ENCODE peak calls at places on chromosomes 13 and 19, in five cellular contexts. U is AG10803, B is mucosa of descending colon, Y is fibroblast of the aortic adventitia, I is psoas muscle. O is an unnamed sample.

GRCh38 chr19:47413941-47414340 is 5.4 kb downstream of the MEIS3 start:
- DNase-seq in U (no peak), B (no peak), Y (no peak), I (no peak), O (no peak)

GRCh38 chr13:44972956-44973581 is 16.2 kb downstream of the NUFIP1 start:
- DNase-seq in U (peak), B (no peak), Y (peak), I (no peak), O (peak)

GRCh38 chr19:43725468-43725867 is 9.6 kb downstream of the IRGC start:
- DNase-seq in U (no peak), B (no peak), Y (no peak), I (no peak), O (peak)

GRCh38 chr19:33064778-33065550 is at the start of gene RHPN2:
- DNase-seq in U (peak), B (peak), Y (peak), I (peak), O (peak)

GRCh38 chr19:16035601-16036297 is 40.5 kb upstream of the TPM4 start:
- DNase-seq in U (no peak), B (no peak), Y (no peak), I (no peak), O (no peak)

GRCh38 chr13:61960981-61961380 is 545.3 kb upstream of the PCDH20 start:
- DNase-seq in U (no peak), B (no peak), Y (no peak), I (no peak), O (no peak)

GRCh38 chr19:10113964-10114650 is 2.6 kb downstream of the P2RY11 start:
- DNase-seq in U (no peak), B (no peak), Y (no peak), I (no peak), O (no peak)

GRCh38 chr13:72536668-72537399 is 190.6 kb downstream of the MZT1 start:
- DNase-seq in U (no peak), B (peak), Y (no peak), I (no peak), O (no peak)

GRCh38 chr19:39254539-39255345 is 6.1 kb upstream of the IFNL4 start:
- DNase-seq in U (no peak), B (peak), Y (no peak), I (no peak), O (no peak)

GRCh38 chr19:7901337-7901736 is 2.3 kb upstream of the MAP2K7 start:
- DNase-seq in U (no peak), B (no peak), Y (no peak), I (no peak), O (no peak)

GRCh38 chr19:17671906-17672305 is 16.2 kb downstream of the UNC13A start:
- DNase-seq in U (peak), B (peak), Y (peak), I (no peak), O (peak)

GRCh38 chr13:29847501-29847983 is 2.9 kb downstream of the UBL3 start:
- DNase-seq in U (peak), B (peak), Y (peak), I (no peak), O (peak)

GRCh38 chr19:42560731-42561130 is 32.5 kb upstream of the CEACAM1 start:
- DNase-seq in U (no peak), B (no peak), Y (no peak), I (no peak), O (no peak)

GRCh38 chr13:50448535-50448981 is 394.9 kb downstream of the DLEU7 start:
- DNase-seq in U (no peak), B (no peak), Y (no peak), I (no peak), O (no peak)

GRCh38 chr13:112972867-112973576 is 4.0 kb downstream of the MCF2L start:
- DNase-seq in U (no peak), B (no peak), Y (no peak), I (no peak), O (no peak)

GRCh38 chr19:54209748-54210494 is 9.3 kb downstream of the RPS9 start:
- DNase-seq in U (peak), B (peak), Y (peak), I (peak), O (peak)

GRCh38 chr19:41298327-41298964 is 11.5 kb upstream of the CCDC97 start:
- DNase-seq in U (peak), B (peak), Y (peak), I (peak), O (peak)

GRCh38 chr13:111584101-111584500 is 263.7 kb downstream of the TEX29 start:
- DNase-seq in U (no peak), B (peak), Y (no peak), I (no peak), O (no peak)

GRCh38 chr19:41997121-41997850 is 3.3 kb upstream of the ATP1A3 start:
- DNase-seq in U (peak), B (peak), Y (peak), I (peak), O (peak)

GRCh38 chr13:111241006-111241755 is 79.3 kb upstream of the TEX29 start:
- DNase-seq in U (no peak), B (no peak), Y (no peak), I (no peak), O (no peak)

GRCh38 chr13:70842062-70842644 is 733.9 kb upstream of the KLHL1 start:
- DNase-seq in U (no peak), B (no peak), Y (no peak), I (no peak), O (no peak)

GRCh38 chr19:36051236-36051635 is 2.8 kb downstream of the THAP8 start:
- DNase-seq in U (no peak), B (no peak), Y (no peak), I (no peak), O (no peak)

GRCh38 chr19:17735410-17735809 is 15.9 kb upstream of the FCHO1 start:
- DNase-seq in U (no peak), B (no peak), Y (no peak), I (no peak), O (no peak)

GRCh38 chr19:18322318-18322758 is 538 bp downstream of the LSM4 start:
- DNase-seq in U (peak), B (peak), Y (peak), I (peak), O (peak)

GRCh38 chr19:821228-821975 is at the start of gene PLPPR3:
- DNase-seq in U (no peak), B (no peak), Y (no peak), I (no peak), O (no peak)

DNA sequence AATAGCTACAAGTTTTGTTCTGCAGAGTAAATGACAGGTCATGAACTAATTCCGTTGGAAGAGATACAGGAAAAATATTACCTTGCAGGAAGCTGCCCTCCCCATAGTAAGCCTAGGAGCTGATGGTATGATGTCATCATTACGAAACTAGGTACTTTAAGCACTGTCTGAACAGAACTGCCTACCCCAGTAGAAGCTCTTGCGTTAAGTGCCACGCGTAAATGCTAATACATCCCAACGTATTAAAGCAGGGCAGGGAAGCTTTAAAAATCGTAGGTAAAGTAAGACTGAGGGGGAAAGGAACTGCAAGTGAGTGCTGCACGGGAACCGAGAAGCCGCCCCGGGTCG is 572 bp downstream of the UGGT2 start:
- DNase-seq in U (peak), B (no peak), Y (peak), I (no peak), O (peak)
- H3K4me3 ChIP-seq in U (peak), B (peak), Y (peak), I (peak), O (peak)

DNA sequence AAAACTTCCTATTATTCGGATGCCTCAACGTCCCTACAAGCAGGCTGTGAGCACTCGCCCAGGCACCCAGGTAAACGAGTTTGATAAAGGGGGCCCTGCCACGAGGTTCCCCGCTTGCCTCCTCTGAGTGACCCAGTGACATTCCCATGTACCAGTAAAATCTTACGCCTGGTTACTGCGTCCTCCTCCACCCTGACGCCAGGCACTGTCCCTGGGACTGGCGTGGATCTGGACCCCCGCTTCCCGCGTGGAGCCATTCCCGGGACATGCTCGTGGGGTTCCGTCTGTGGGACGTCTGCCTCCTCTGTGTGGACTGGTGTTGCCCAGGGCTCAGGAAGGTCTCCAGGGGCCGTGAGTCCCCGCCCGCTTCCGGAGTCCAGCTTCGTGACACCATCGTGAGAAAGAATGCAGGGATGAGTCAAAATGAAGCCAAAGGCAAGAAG is 407 bp upstream of the ZNF550 start:
- DNase-seq in U (peak), B (no peak), Y (peak), I (peak), O (peak)
- H3K4me3 ChIP-seq in U (peak), B (peak), Y (peak), I (peak), O (peak)

GRCh38 chr19:50314724-50315700 is 14.2 kb downstream of the KCNC3 start:
- DNase-seq in U (no peak), B (no peak), Y (no peak), I (no peak), O (no peak)

GRCh38 chr19:50318438-50318837 is 10.7 kb downstream of the KCNC3 start:
- DNase-seq in U (no peak), B (no peak), Y (no peak), I (no peak), O (no peak)

GRCh38 chr19:50319156-50319555 is 10.0 kb downstream of the KCNC3 start:
- DNase-seq in U (no peak), B (no peak), Y (no peak), I (no peak), O (no peak)

GRCh38 chr19:50315773-50316448 is 13.3 kb downstream of the KCNC3 start:
- DNase-seq in U (no peak), B (no peak), Y (no peak), I (no peak), O (no peak)

DNA sequence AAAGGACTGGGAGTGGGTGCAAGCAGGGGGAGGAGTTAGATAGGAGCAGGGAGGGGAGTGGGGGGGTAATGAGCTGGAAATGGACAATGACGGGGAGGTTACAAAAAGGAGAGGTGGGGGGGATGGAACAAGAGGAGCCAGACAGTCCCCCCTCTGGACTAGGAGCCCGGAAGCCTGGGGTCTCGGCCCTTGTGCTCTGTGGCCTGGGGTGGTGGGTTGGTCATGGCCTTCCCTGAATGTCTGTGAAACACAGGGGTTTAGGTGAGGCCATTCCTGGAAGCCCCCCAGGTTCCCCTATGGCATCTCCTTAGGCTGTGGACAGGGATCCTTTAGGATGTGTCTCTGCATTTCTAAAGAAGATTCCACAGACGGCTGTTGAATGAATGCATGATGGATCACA is 12.1 kb downstream of the KCNC3 start:
- DNase-seq in U (no peak), B (no peak), Y (no peak), I (no peak), O (no peak)
- H3K4me3 ChIP-seq in U (no peak), B (no peak), Y (no peak), I (no peak), O (no peak)

DNA sequence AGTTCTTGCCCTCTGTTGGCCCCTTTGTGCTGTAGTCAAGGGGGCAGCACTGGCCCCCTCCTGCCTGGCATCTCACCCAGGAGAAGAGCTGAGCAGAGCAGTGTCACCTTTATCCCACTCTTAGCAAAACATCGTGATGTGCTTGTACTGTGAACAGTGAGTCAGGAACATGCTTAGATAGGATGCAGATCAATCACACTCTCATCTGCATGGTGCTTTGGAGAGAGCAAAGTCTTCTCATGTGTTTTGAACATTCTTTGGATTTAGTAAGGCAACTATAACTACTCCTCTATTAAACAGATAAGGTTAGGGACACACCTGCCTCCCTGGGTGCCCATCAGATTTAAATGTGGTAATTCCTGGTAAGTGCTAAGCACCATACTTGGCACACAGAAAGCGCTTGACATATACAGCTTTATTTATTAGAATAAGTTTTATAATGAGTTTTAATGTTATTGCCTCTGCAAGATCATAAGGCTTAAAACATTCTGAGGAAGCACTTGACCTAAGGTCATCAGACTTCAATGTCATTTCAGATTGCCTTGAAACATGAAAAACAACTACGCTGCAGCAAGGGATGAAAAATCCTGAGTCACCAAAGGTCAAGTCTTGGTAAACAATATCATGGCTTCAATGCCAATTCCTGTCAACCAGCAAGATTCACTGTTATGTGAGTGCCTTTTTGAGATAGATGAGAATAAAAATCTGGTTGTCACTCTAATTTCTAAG is 82.4 kb upstream of the IRS2 start:
- DNase-seq in U (no peak), B (no peak), Y (no peak), I (no peak), O (no peak)
- H3K4me3 ChIP-seq in U (no peak), B (no peak), Y (no peak), I (no peak), O (no peak)

GRCh38 chr19:45471116-45471865 is 3.5 kb downstream of the FOSB start:
- DNase-seq in U (peak), B (no peak), Y (no peak), I (no peak), O (peak)

GRCh38 chr19:45474191-45474940 is 6.6 kb downstream of the FOSB start:
- DNase-seq in U (no peak), B (no peak), Y (no peak), I (no peak), O (no peak)

GRCh38 chr19:45471866-45472556 is 4.2 kb downstream of the FOSB start:
- DNase-seq in U (peak), B (no peak), Y (no peak), I (no peak), O (peak)

GRCh38 chr19:45473366-45474190 is 5.8 kb downstream of the FOSB start:
- DNase-seq in U (no peak), B (no peak), Y (no peak), I (no peak), O (peak)

GRCh38 chr19:45472557-45473365 is 5.0 kb downstream of the FOSB start:
- DNase-seq in U (peak), B (no peak), Y (no peak), I (no peak), O (peak)
- H3K4me3 ChIP-seq in U (no peak), B (no peak), Y (no peak), I (peak), O (no peak)

GRCh38 chr13:99967498-99967883 is 4.1 kb downstream of the ZIC5 start:
- DNase-seq in U (no peak), B (no peak), Y (no peak), I (no peak), O (no peak)

GRCh38 chr13:99967884-99968520 is 3.6 kb downstream of the ZIC5 start:
- DNase-seq in U (no peak), B (no peak), Y (no peak), I (no peak), O (no peak)

GRCh38 chr13:99969934-99970760 is 1.4 kb downstream of the ZIC5 start:
- DNase-seq in U (no peak), B (no peak), Y (no peak), I (no peak), O (no peak)

GRCh38 chr13:99969368-99969933 is 2.1 kb downstream of the ZIC5 start:
- DNase-seq in U (no peak), B (no peak), Y (no peak), I (no peak), O (no peak)

DNA sequence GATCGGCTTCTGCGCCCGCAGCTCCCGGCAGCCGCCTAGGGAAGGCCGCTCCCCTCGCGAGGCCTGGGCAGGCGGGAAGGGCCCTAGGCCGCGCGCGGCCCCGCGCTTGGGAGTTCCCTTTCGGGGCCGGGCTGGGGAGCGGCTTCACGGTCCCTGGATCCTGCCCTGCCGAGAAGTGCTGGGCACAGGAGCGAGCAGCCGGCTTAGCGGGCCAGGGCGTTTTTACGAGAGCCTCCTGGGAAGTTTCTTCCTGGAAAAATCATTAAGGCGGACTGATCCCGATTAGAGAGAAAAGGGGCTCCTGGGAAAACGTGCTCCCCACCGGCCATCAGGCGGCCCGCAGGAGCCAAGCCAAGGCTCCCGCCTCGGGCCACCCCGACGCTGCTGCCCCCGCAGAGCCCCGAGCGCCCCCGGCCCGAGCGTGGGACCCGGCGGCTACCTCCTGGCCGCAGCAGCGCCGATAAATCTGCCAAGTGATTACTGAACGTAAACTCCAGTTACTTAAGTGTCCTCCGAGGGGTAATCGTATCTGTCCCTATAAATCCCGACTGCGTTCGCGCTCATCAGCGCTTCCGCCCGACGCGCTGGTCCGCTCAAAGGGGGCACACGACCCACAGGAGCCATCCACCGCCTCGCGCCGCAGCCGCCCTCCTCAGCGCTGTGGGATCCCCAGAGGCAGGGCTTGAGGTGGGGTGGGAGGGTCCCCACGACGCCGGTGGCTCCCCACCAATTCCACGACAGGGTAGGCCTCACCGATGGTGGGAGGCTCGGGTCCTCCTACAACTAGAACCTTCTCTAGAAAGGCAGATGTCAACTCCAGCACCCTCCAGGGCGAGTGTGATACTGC is 2.8 kb downstream of the ZIC5 start:
- DNase-seq in U (no peak), B (peak), Y (no peak), I (no peak), O (no peak)
- H3K4me3 ChIP-seq in U (no peak), B (no peak), Y (no peak), I (peak), O (no peak)

O was measured in cardiac fibroblast.